ENCODE peak calls at places on chromosome 20, in six cellular contexts. One of them, this sample, is unnamed.

GRCh38 chr20:33995053-33995816 is 1.5 kb downstream of the RALY start:
- DNase-seq in adipocyte: peak; percentile 55
- DNase-seq in GM23248: peak; percentile 60
- DNase-seq in Panc1: no peak
- DNase-seq in endodermal cell: no peak
- DNase-seq in vagina: no peak
- DNase-seq in this sample: no peak

GRCh38 chr20:48718914-48719578 is 108.8 kb downstream of the PREX1 start:
- DNase-seq in adipocyte: no peak
- DNase-seq in GM23248: no peak
- DNase-seq in Panc1: no peak
- DNase-seq in endodermal cell: no peak
- DNase-seq in vagina: no peak
- DNase-seq in this sample: no peak

GRCh38 chr20:36311141-36311853 is 5.2 kb downstream of the DLGAP4 start:
- DNase-seq in adipocyte: no peak
- DNase-seq in GM23248: peak; percentile 61
- DNase-seq in Panc1: no peak
- DNase-seq in endodermal cell: peak; percentile 25
- DNase-seq in vagina: peak; percentile 74
- DNase-seq in this sample: no peak

GRCh38 chr20:7207186-7207585 is 439.7 kb downstream of the BMP2 start:
- DNase-seq in adipocyte: no peak
- DNase-seq in GM23248: no peak
- DNase-seq in Panc1: no peak
- DNase-seq in endodermal cell: no peak
- DNase-seq in vagina: no peak
- DNase-seq in this sample: no peak

GRCh38 chr20:56223352-56223751 is 25.2 kb upstream of the MC3R start:
- DNase-seq in adipocyte: no peak
- DNase-seq in GM23248: no peak
- DNase-seq in Panc1: no peak
- DNase-seq in endodermal cell: no peak
- DNase-seq in vagina: no peak
- DNase-seq in this sample: no peak

GRCh38 chr20:47677314-47678129 is 107.8 kb downstream of the SULF2 start:
- DNase-seq in adipocyte: peak; percentile 59
- DNase-seq in GM23248: peak; percentile 50
- DNase-seq in Panc1: peak; percentile 22
- DNase-seq in endodermal cell: peak; percentile 95
- DNase-seq in vagina: no peak
- DNase-seq in this sample: peak; percentile 54

GRCh38 chr20:11432407-11432806 is 485.3 kb upstream of the BTBD3 start:
- DNase-seq in adipocyte: peak; percentile 34
- DNase-seq in GM23248: peak; percentile 81
- DNase-seq in Panc1: no peak
- DNase-seq in endodermal cell: no peak
- DNase-seq in vagina: no peak
- DNase-seq in this sample: no peak

GRCh38 chr20:39588148-39588757 is 626.1 kb downstream of the DHX35 start:
- DNase-seq in adipocyte: no peak
- DNase-seq in GM23248: no peak
- DNase-seq in Panc1: no peak
- DNase-seq in endodermal cell: no peak
- DNase-seq in vagina: no peak
- DNase-seq in this sample: no peak

GRCh38 chr20:8244637-8245036 is 112.6 kb downstream of the PLCB1 start:
- DNase-seq in adipocyte: peak; percentile 94
- DNase-seq in GM23248: peak; percentile 77
- DNase-seq in Panc1: no peak
- DNase-seq in endodermal cell: no peak
- DNase-seq in vagina: no peak
- DNase-seq in this sample: no peak

GRCh38 chr20:13883425-13883824 is 98.6 kb downstream of the NDUFAF5 start:
- DNase-seq in adipocyte: no peak
- DNase-seq in GM23248: peak; percentile 53
- DNase-seq in Panc1: no peak
- DNase-seq in endodermal cell: no peak
- DNase-seq in vagina: no peak
- DNase-seq in this sample: no peak

GRCh38 chr20:25000268-25000801 is 7.8 kb upstream of the APMAP start:
- DNase-seq in adipocyte: peak; percentile 74
- DNase-seq in GM23248: peak; percentile 94
- DNase-seq in Panc1: no peak
- DNase-seq in endodermal cell: peak; percentile 17
- DNase-seq in vagina: no peak
- DNase-seq in this sample: no peak

GRCh38 chr20:48825551-48825885 is 2.3 kb downstream of the PREX1 start:
- DNase-seq in adipocyte: no peak
- DNase-seq in GM23248: no peak
- DNase-seq in Panc1: no peak
- DNase-seq in endodermal cell: no peak
- DNase-seq in vagina: no peak
- DNase-seq in this sample: no peak

GRCh38 chr20:49569403-49570115 is 1.6 kb upstream of the PTGIS start:
- DNase-seq in adipocyte: peak; percentile 69
- DNase-seq in GM23248: peak; percentile 26
- DNase-seq in Panc1: no peak
- DNase-seq in endodermal cell: peak; percentile 64
- DNase-seq in vagina: no peak
- DNase-seq in this sample: no peak

GRCh38 chr20:19726126-19726525 is 31.9 kb upstream of the RIN2 start:
- DNase-seq in adipocyte: peak; percentile 13
- DNase-seq in GM23248: peak; percentile 60
- DNase-seq in Panc1: no peak
- DNase-seq in endodermal cell: no peak
- DNase-seq in vagina: no peak
- DNase-seq in this sample: no peak

GRCh38 chr20:51095755-51096509 is 73.0 kb upstream of the KCNG1 start:
- DNase-seq in adipocyte: no peak
- DNase-seq in GM23248: no peak
- DNase-seq in Panc1: no peak
- DNase-seq in endodermal cell: no peak
- DNase-seq in vagina: no peak
- DNase-seq in this sample: no peak
- H3K27me3 ChIP-seq in adipocyte: peaks cover 83% of the 10 kb centered on the region
- H3K27me3 ChIP-seq in GM23248: peaks cover 70% of the 10 kb centered on the region
- H3K27me3 ChIP-seq in Panc1: peaks cover 12% of the 10 kb centered on the region
- H3K27me3 ChIP-seq in endodermal cell: no peaks in the 10 kb centered on the region
- H3K27me3 ChIP-seq in vagina: no peaks in the 10 kb centered on the region
- H3K27me3 ChIP-seq in this sample: peaks cover 5% of the 10 kb centered on the region

DNA sequence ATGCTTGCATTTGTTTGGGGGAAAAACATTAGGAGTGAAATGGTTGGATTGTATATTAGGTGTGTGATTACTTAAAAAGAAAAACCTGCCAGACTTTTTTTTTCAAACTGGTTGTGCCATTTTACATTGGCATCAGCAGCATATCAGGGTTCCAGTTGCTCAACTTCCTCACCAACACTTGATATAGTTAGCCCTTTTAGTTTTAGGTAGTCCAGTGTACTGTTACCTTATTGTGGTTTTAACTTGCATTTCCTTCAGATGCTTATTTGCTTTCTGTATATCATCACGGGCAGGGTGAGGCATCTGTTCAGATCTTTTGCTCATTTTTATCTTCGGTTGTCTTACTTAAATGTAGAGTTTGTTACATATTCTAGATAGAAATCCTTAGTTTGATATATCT is 5.2 kb downstream of the XRN2 start:
- DNase-seq in adipocyte: no peak
- DNase-seq in GM23248: no peak
- DNase-seq in Panc1: no peak
- DNase-seq in endodermal cell: no peak
- DNase-seq in vagina: no peak
- DNase-seq in this sample: no peak
- H3K4me3 ChIP-seq in adipocyte: no peak overlapping the region
- H3K4me3 ChIP-seq in GM23248: no peak overlapping the region
- H3K4me3 ChIP-seq in Panc1: no peak overlapping the region
- H3K4me3 ChIP-seq in endodermal cell: no peak overlapping the region
- H3K4me3 ChIP-seq in vagina: no peak overlapping the region
- H3K4me3 ChIP-seq in this sample: no peak overlapping the region

GRCh38 chr20:17859616-17860232 is 108.9 kb downstream of the SNX5 start:
- DNase-seq in adipocyte: no peak
- DNase-seq in GM23248: no peak
- DNase-seq in Panc1: no peak
- DNase-seq in endodermal cell: no peak
- DNase-seq in vagina: no peak
- DNase-seq in this sample: peak; percentile 68

GRCh38 chr20:17859002-17859615 is 109.5 kb downstream of the SNX5 start:
- DNase-seq in adipocyte: no peak
- DNase-seq in GM23248: no peak
- DNase-seq in Panc1: no peak
- DNase-seq in endodermal cell: no peak
- DNase-seq in vagina: no peak
- DNase-seq in this sample: no peak

GRCh38 chr20:17858450-17859001 is 110.1 kb downstream of the SNX5 start:
- DNase-seq in adipocyte: no peak
- DNase-seq in GM23248: no peak
- DNase-seq in Panc1: no peak
- DNase-seq in endodermal cell: no peak
- DNase-seq in vagina: no peak
- DNase-seq in this sample: no peak

GRCh38 chr20:17862171-17862570 is 106.4 kb downstream of the SNX5 start:
- DNase-seq in adipocyte: no peak
- DNase-seq in GM23248: no peak
- DNase-seq in Panc1: no peak
- DNase-seq in endodermal cell: no peak
- DNase-seq in vagina: no peak
- DNase-seq in this sample: no peak

GRCh38 chr20:17860306-17861197 is 108.0 kb downstream of the SNX5 start:
- DNase-seq in adipocyte: no peak
- DNase-seq in GM23248: no peak
- DNase-seq in Panc1: no peak
- DNase-seq in endodermal cell: no peak
- DNase-seq in vagina: no peak
- DNase-seq in this sample: no peak
- H3K4me1 ChIP-seq in adipocyte: no peaks in the 10 kb centered on the region
- H3K4me1 ChIP-seq in GM23248: no peaks in the 10 kb centered on the region
- H3K4me1 ChIP-seq in Panc1: peaks cover 4% of the 10 kb centered on the region
- H3K4me1 ChIP-seq in endodermal cell: no peaks in the 10 kb centered on the region
- H3K4me1 ChIP-seq in vagina: peaks cover 5% of the 10 kb centered on the region
- H3K4me1 ChIP-seq in this sample: peaks cover 31% of the 10 kb centered on the region

GRCh38 chr20:63350597-63351379 is 10.4 kb downstream of the CHRNA4 start:
- DNase-seq in adipocyte: no peak
- DNase-seq in GM23248: no peak
- DNase-seq in Panc1: no peak
- DNase-seq in endodermal cell: no peak
- DNase-seq in vagina: no peak
- DNase-seq in this sample: no peak
- H3K27me3 ChIP-seq in adipocyte: peaks cover 10% of the 10 kb centered on the region
- H3K27me3 ChIP-seq in GM23248: peaks cover 3% of the 10 kb centered on the region
- H3K27me3 ChIP-seq in Panc1: no peaks in the 10 kb centered on the region
- H3K27me3 ChIP-seq in endodermal cell: no peaks in the 10 kb centered on the region
- H3K27me3 ChIP-seq in vagina: no peaks in the 10 kb centered on the region
- H3K27me3 ChIP-seq in this sample: no peaks in the 10 kb centered on the region

DNA sequence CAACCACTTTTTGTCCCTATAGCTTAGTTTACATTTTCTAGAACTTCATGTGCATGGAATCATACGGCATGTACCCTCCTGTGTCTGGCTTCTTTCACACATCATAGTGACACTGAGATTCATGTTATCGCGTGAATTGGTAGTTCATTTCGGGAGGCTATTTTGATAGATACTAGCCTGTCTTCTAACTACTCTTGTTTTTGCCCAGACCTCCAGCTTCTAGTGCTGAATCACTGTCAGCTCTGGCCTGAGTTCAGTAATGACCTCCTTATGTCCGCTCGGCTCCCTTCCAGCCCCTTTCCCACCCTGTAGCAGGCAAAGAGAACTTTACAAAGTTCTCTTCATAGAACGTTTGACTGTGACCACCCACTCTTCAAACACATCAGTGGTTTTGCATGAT is 14.1 kb downstream of the MYBL2 start:
- DNase-seq in adipocyte: no peak
- DNase-seq in GM23248: peak; percentile 55
- DNase-seq in Panc1: no peak
- DNase-seq in endodermal cell: no peak
- DNase-seq in vagina: no peak
- DNase-seq in this sample: no peak
- H3K4me3 ChIP-seq in adipocyte: peak overlapping the region; percentile 12
- H3K4me3 ChIP-seq in GM23248: no peak overlapping the region
- H3K4me3 ChIP-seq in Panc1: no peak overlapping the region
- H3K4me3 ChIP-seq in endodermal cell: no peak overlapping the region
- H3K4me3 ChIP-seq in vagina: no peak overlapping the region
- H3K4me3 ChIP-seq in this sample: no peak overlapping the region

DNA sequence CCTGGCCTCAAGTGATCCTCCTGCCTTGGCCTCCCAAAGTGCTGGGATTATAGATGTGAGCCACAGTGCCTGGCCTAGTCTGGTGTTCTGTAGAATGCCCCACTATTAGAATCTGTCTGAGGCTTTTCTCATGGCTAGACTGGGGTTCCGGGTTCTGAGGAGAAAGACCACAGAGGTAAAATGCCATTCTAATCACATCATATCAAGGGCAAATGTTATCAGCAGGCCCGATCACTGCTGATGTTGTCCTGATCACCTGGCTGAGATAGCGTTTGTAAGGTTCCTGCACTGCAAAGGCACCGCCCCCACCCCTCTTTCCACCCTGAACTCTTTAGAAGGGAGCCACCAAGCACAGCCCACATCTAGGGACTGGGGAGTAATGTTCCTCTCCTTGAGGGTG is 6.7 kb upstream of the SRC start:
- DNase-seq in adipocyte: no peak
- DNase-seq in GM23248: no peak
- DNase-seq in Panc1: no peak
- DNase-seq in endodermal cell: no peak
- DNase-seq in vagina: no peak
- DNase-seq in this sample: no peak
- H3K4me1 ChIP-seq in adipocyte: peaks cover 8% of the 10 kb centered on the region
- H3K4me1 ChIP-seq in GM23248: peaks cover 13% of the 10 kb centered on the region
- H3K4me1 ChIP-seq in Panc1: peaks cover 7% of the 10 kb centered on the region
- H3K4me1 ChIP-seq in endodermal cell: peaks cover 6% of the 10 kb centered on the region
- H3K4me1 ChIP-seq in vagina: peaks cover 27% of the 10 kb centered on the region
- H3K4me1 ChIP-seq in this sample: peaks cover 22% of the 10 kb centered on the region

GRCh38 chr20:17750722-17751045 is 50.9 kb downstream of the BANF2 start:
- DNase-seq in adipocyte: no peak
- DNase-seq in GM23248: no peak
- DNase-seq in Panc1: no peak
- DNase-seq in endodermal cell: no peak
- DNase-seq in vagina: no peak
- DNase-seq in this sample: no peak
- H3K27me3 ChIP-seq in adipocyte: peaks cover 26% of the 10 kb centered on the region
- H3K27me3 ChIP-seq in GM23248: peaks cover 15% of the 10 kb centered on the region
- H3K27me3 ChIP-seq in Panc1: peaks cover 2% of the 10 kb centered on the region
- H3K27me3 ChIP-seq in endodermal cell: no peaks in the 10 kb centered on the region
- H3K27me3 ChIP-seq in vagina: no peaks in the 10 kb centered on the region
- H3K27me3 ChIP-seq in this sample: no peaks in the 10 kb centered on the region

This sample was measured in upper lobe of left lung.